ENCODE peak calls at places on chromosomes 6 and 20, in eight cellular contexts. K is HFFc6, C is cardiac muscle cell, I is AG09319, P is H9, M is kidney, U is BE2C, F is mucosa of descending colon. S is an unnamed sample.

GRCh38 chr6:1593958-1594314 is 15.8 kb upstream of the FOXC1 start:
- DNase-seq in K (no peak), C (no peak), I (no peak), P (no peak), M (no peak), U (no peak), F (no peak), S (no peak)

GRCh38 chr20:59151820-59152219 is 11.8 kb upstream of the ZNF831 start:
- DNase-seq in K (no peak), C (no peak), I (no peak), P (no peak), M (no peak), U (no peak), F (no peak), S (no peak)

GRCh38 chr6:29493261-29493660 is 5.5 kb upstream of the MAS1L start:
- DNase-seq in K (no peak), C (no peak), I (no peak), P (no peak), M (no peak), U (no peak), F (no peak), S (no peak)

GRCh38 chr20:50189681-50190250 is 864 bp upstream of the CEBPB start:
- DNase-seq in K (no peak), C (peak; percentile 22), I (no peak), P (peak; percentile 83), M (peak; percentile 89), U (no peak), F (peak; percentile 91), S (no peak)

GRCh38 chr6:111748247-111748647 is 125.0 kb downstream of the FYN start:
- DNase-seq in K (no peak), C (no peak), I (no peak), P (no peak), M (no peak), U (no peak), F (no peak), S (peak; percentile 16)

GRCh38 chr6:155108070-155108815 is 113.1 kb downstream of the TIAM2 start:
- DNase-seq in K (no peak), C (no peak), I (no peak), P (no peak), M (no peak), U (no peak), F (no peak), S (no peak)

GRCh38 chr6:67606905-67607828 is 1027.9 kb upstream of the ADGRB3 start:
- DNase-seq in K (no peak), C (peak; percentile 39), I (no peak), P (no peak), M (no peak), U (peak; percentile 6), F (no peak), S (no peak)

GRCh38 chr6:7106752-7107577 is 796 bp upstream of the RREB1 start:
- DNase-seq in K (peak; percentile 37), C (no peak), I (no peak), P (peak; percentile 48), M (peak; percentile 86), U (peak; percentile 28), F (peak; percentile 83), S (peak; percentile 75)

GRCh38 chr6:161411265-161411944 is 137.5 kb upstream of the AGPAT4 start:
- DNase-seq in K (no peak), C (peak; percentile 15), I (no peak), P (no peak), M (no peak), U (no peak), F (no peak), S (no peak)

GRCh38 chr6:69584913-69585729 is 211.7 kb downstream of the LMBRD1 start:
- DNase-seq in K (no peak), C (no peak), I (no peak), P (no peak), M (no peak), U (peak; percentile 88), F (no peak), S (peak; percentile 46)

DNA sequence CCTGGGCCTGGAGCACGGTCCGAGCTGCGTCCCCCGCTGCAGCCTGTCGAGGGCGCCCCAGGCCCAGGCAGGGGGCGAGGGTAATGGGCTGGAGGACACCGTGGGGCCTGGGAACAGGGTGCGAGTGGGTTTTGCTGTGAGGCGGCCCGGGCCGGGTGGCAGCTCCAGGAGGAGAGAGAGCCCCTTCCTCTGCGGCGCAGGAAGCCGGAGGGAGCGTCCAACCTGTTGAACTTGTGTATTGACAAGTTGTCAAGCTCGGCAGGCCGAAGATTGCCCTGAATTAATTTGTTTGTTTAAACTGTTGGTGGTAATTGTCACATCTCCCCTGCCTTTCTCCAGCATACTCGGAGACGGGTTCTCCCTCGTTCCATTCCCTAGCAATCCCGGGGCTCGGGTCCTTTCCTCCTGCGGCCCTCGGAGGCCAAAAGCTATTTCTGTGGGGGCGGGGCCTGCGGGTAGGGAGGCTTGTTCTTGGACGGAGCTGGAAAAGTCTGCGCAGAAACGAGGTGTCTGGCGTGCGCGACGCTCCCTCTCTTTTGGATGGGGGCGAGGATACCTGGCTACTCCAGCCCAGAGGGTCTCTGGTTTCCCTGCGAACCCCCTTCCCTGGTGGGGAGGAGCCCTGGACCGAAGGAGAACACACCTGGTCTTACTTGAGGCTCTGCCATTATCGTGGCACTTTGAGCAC is 9.9 kb downstream of the NR2E1 start:
- DNase-seq in K (no peak), C (no peak), I (no peak), P (peak; percentile 61), M (no peak), U (peak; percentile 35), F (no peak), S (peak; percentile 41)
- TF ChIP-seq CTCF in K (no peak), C (no peak), I (no peak), P (peak; percentile 65), M (peak; percentile 26), U (peak; percentile 49), F (no peak), S (no peak)

GRCh38 chr6:157898169-157898568 is 75.1 kb downstream of the SNX9 start:
- DNase-seq in K (no peak), C (no peak), I (no peak), P (no peak), M (no peak), U (no peak), F (no peak), S (no peak)
- TF ChIP-seq CTCF in K (no peak), C (no peak), I (no peak), P (peak; percentile 43), M (no peak), U (no peak), F (no peak), S (no peak)

DNA sequence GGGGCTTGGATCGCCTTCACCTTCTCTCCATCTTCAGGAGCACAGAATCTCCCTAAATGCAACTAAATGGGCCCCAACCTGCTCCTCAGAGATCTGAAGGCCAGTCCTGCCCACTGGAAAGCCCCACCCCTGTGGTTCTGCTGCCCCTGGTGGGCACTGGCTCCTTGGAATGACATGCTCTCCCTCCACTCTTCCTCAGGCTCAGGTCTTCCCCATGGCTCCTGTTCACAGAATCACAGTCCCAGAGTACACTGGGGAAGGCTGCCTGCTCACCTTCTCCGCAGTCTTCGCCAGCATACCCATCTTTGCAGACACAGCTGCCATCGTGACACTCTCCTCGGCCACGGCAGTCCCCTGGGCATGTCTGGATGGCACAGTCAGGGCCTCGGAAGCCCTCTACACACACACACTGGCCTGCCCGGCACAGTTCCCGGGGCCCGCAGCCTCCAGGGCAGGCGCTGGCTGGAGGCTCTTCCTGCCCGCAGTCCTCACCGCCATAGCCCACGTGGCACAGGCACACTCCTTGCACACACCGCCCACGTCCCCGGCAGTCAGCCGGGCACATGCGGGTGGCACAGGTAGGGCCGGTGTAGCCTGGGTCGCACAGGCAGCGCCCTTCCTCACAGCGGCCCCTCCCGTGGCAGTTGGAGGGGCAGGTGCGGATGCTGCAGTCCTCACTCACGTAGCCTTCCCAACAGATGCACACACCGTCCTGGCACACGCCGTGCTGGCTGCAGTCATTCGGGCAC is 13.6 kb downstream of the TNXB start:
- DNase-seq in K (no peak), C (no peak), I (no peak), P (no peak), M (no peak), U (no peak), F (peak; percentile 37), S (no peak)
- TF ChIP-seq CTCF in K (no peak), C (no peak), I (peak; percentile 4), P (peak; percentile 34), M (no peak), U (no peak), F (no peak), S (no peak)

GRCh38 chr6:41353333-41353732 is 17.9 kb downstream of the NCR2 start:
- DNase-seq in K (no peak), C (no peak), I (no peak), P (no peak), M (no peak), U (no peak), F (no peak), S (no peak)
- TF ChIP-seq CTCF in K (no peak), C (no peak), I (no peak), P (no peak), M (no peak), U (no peak), F (no peak), S (no peak)

GRCh38 chr6:36980876-36981619 is 4.9 kb downstream of the MTCH1 start:
- DNase-seq in K (no peak), C (no peak), I (no peak), P (no peak), M (no peak), U (no peak), F (no peak), S (no peak)
- TF ChIP-seq CTCF in K (peak; percentile 54), C (no peak), I (no peak), P (peak; percentile 51), M (no peak), U (peak; percentile 9), F (no peak), S (no peak)

GRCh38 chr6:75368151-75368779 is 83.7 kb upstream of the TMEM30A start:
- DNase-seq in K (no peak), C (peak; percentile 43), I (no peak), P (peak; percentile 76), M (no peak), U (peak; percentile 39), F (no peak), S (peak; percentile 15)
- TF ChIP-seq CTCF in K (peak; percentile 58), C (peak; percentile 46), I (no peak), P (peak; percentile 89), M (peak; percentile 25), U (peak; percentile 59), F (no peak), S (peak; percentile 14)

DNA sequence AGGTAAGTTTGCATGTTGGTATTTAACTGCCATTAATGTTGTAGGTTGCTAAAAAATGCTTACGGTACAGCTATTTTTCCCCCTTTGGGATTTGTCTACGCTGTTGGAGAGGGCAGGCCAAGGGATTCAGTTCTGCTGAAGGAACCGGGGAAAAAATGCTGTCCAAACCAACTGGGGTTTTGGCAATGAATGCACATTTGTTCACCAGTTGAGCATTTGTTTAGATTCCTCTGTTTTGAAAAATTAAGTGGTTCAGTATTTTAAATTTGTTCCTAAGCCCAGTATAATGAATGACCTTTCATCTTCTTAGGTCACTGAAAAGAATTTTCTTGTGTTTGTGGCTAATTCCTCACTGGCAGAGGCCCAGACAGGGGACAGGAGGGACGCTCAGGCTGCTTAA is 10.8 kb upstream of the EYA2 start:
- DNase-seq in K (no peak), C (no peak), I (no peak), P (no peak), M (no peak), U (no peak), F (no peak), S (no peak)
- TF ChIP-seq CTCF in K (no peak), C (no peak), I (no peak), P (no peak), M (no peak), U (no peak), F (no peak), S (no peak)

S was measured in GM20000.